ENCODE peak calls at places on chromosomes 16 and 17, in six cellular contexts. One of them, this sample, is unnamed.
A peak's percentile ranks its signal among the peaks of the same experiment; 100 is the strongest.

GRCh38 chr16:49493836-49494235 is 120.2 kb downstream of the C16orf78 start:
- DNase-seq in trophoblast cell: no peak
- DNase-seq in H9: no peak
- DNase-seq in mesenchymal stem cell: no peak
- DNase-seq in H1: no peak
- DNase-seq in neuronal stem cell: no peak
- DNase-seq in this sample: no peak

GRCh38 chr16:30357715-30358576 is 2.8 kb upstream of the CD2BP2 start:
- DNase-seq in mesenchymal stem cell: no peak
- DNase-seq in H1: no peak
- DNase-seq in H9: no peak
- DNase-seq in neuronal stem cell: no peak
- DNase-seq in trophoblast cell: no peak
- DNase-seq in this sample: no peak

GRCh38 chr16:35152067-35152627 is 1692.7 kb downstream of the TP53TG3F start:
- DNase-seq in H9: no peak
- DNase-seq in neuronal stem cell: no peak
- DNase-seq in trophoblast cell: no peak
- DNase-seq in mesenchymal stem cell: no peak
- DNase-seq in H1: no peak
- DNase-seq in this sample: no peak

GRCh38 chr16:83162791-83163190 is 536.0 kb downstream of the CDH13 start:
- DNase-seq in mesenchymal stem cell: no peak
- DNase-seq in trophoblast cell: no peak
- DNase-seq in H1: no peak
- DNase-seq in neuronal stem cell: no peak
- DNase-seq in H9: no peak
- DNase-seq in this sample: no peak

GRCh38 chr16:89170346-89171215 is 967 bp upstream of the CDH15 start:
- DNase-seq in trophoblast cell: no peak
- DNase-seq in H9: peak; percentile 91
- DNase-seq in neuronal stem cell: no peak
- DNase-seq in mesenchymal stem cell: no peak
- DNase-seq in H1: peak; percentile 89
- DNase-seq in this sample: no peak

GRCh38 chr16:19288872-19289799 is 3.6 kb downstream of the CLEC19A start:
- DNase-seq in trophoblast cell: no peak
- DNase-seq in mesenchymal stem cell: no peak
- DNase-seq in neuronal stem cell: no peak
- DNase-seq in H1: no peak
- DNase-seq in H9: no peak
- DNase-seq in this sample: no peak

GRCh38 chr16:11681526-11681925 is 13.3 kb downstream of the SNN start:
- DNase-seq in neuronal stem cell: no peak
- DNase-seq in H9: no peak
- DNase-seq in H1: no peak
- DNase-seq in mesenchymal stem cell: no peak
- DNase-seq in trophoblast cell: no peak
- DNase-seq in this sample: no peak

GRCh38 chr17:80639658-80640057 is 95.0 kb downstream of the RPTOR start:
- DNase-seq in neuronal stem cell: no peak
- DNase-seq in H9: no peak
- DNase-seq in H1: no peak
- DNase-seq in mesenchymal stem cell: no peak
- DNase-seq in trophoblast cell: no peak
- DNase-seq in this sample: no peak

GRCh38 chr16:88358033-88358481 is 24.7 kb upstream of the ZNF469 start:
- DNase-seq in trophoblast cell: no peak
- DNase-seq in H1: no peak
- DNase-seq in neuronal stem cell: no peak
- DNase-seq in H9: no peak
- DNase-seq in mesenchymal stem cell: no peak
- DNase-seq in this sample: no peak

GRCh38 chr17:18008496-18009268 is 30.3 kb downstream of the ATPAF2 start:
- DNase-seq in trophoblast cell: peak; percentile 59
- DNase-seq in H1: no peak
- DNase-seq in H9: no peak
- DNase-seq in neuronal stem cell: no peak
- DNase-seq in mesenchymal stem cell: peak; percentile 14
- DNase-seq in this sample: peak; percentile 72

GRCh38 chr16:48447940-48448536 is 62.8 kb upstream of the SIAH1 start:
- DNase-seq in neuronal stem cell: no peak
- DNase-seq in trophoblast cell: no peak
- DNase-seq in mesenchymal stem cell: no peak
- DNase-seq in H1: no peak
- DNase-seq in H9: no peak
- DNase-seq in this sample: no peak
- H4K91ac ChIP-seq in neuronal stem cell: no peak overlapping the region
- H4K91ac ChIP-seq in trophoblast cell: no peak overlapping the region
- H4K91ac ChIP-seq in mesenchymal stem cell: no peak overlapping the region
- H4K91ac ChIP-seq in H1: peak overlapping the region; percentile 6
- H4K91ac ChIP-seq in H9: no peak overlapping the region
- H4K91ac ChIP-seq in this sample: no peak overlapping the region

DNA sequence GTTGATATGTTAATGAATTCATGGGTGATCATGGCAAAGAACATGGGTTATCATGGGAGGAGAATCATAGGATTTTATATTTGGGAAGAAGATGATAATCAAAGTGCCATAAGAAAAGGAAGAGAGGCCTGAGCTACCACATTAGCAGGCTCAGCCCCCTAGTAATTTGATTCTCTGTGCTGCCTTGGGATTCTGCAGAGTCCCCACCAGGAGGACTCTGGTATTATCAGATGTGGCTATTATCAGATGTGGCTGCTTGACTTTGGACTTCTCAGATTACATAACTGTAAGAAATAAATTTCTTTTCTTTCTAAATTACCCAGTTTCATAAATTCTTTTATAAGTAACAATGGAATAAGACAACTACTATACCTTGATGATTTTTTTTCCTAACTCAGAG is 137.6 kb downstream of the ITFG1 start:
- DNase-seq in H9: no peak
- DNase-seq in neuronal stem cell: no peak
- DNase-seq in H1: no peak
- DNase-seq in mesenchymal stem cell: no peak
- DNase-seq in trophoblast cell: no peak
- DNase-seq in this sample: no peak
- H3K4me1 ChIP-seq in H9: no peaks in the 10 kb centered on the region
- H3K4me1 ChIP-seq in neuronal stem cell: no peaks in the 10 kb centered on the region
- H3K4me1 ChIP-seq in H1: no peaks in the 10 kb centered on the region
- H3K4me1 ChIP-seq in mesenchymal stem cell: no peaks in the 10 kb centered on the region
- H3K4me1 ChIP-seq in trophoblast cell: no peaks in the 10 kb centered on the region
- H3K4me1 ChIP-seq in this sample: no peaks in the 10 kb centered on the region

GRCh38 chr17:10336393-10336792 is 36.4 kb downstream of the MYH13 start:
- DNase-seq in neuronal stem cell: no peak
- DNase-seq in H1: peak; percentile 46
- DNase-seq in mesenchymal stem cell: no peak
- DNase-seq in trophoblast cell: no peak
- DNase-seq in H9: peak; percentile 71
- DNase-seq in this sample: no peak

GRCh38 chr17:10337976-10338375 is 34.8 kb downstream of the MYH13 start:
- DNase-seq in H9: no peak
- DNase-seq in H1: no peak
- DNase-seq in mesenchymal stem cell: peak; percentile 89
- DNase-seq in neuronal stem cell: no peak
- DNase-seq in trophoblast cell: peak; percentile 40
- DNase-seq in this sample: peak; percentile 83

GRCh38 chr17:10337136-10337535 is 35.7 kb downstream of the MYH13 start:
- DNase-seq in mesenchymal stem cell: peak; percentile 21
- DNase-seq in H1: no peak
- DNase-seq in H9: no peak
- DNase-seq in trophoblast cell: no peak
- DNase-seq in neuronal stem cell: no peak
- DNase-seq in this sample: peak; percentile 17
- H4K91ac ChIP-seq in mesenchymal stem cell: no peak overlapping the region
- H4K91ac ChIP-seq in H1: no peak overlapping the region
- H4K91ac ChIP-seq in H9: no peak overlapping the region
- H4K91ac ChIP-seq in trophoblast cell: no peak overlapping the region
- H4K91ac ChIP-seq in neuronal stem cell: no peak overlapping the region
- H4K91ac ChIP-seq in this sample: no peak overlapping the region

GRCh38 chr17:39665642-39666221 is 583 bp downstream of the TCAP start:
- DNase-seq in H9: peak; percentile 64
- DNase-seq in trophoblast cell: peak; percentile 10
- DNase-seq in mesenchymal stem cell: no peak
- DNase-seq in H1: no peak
- DNase-seq in neuronal stem cell: no peak
- DNase-seq in this sample: no peak
- H3K4me1 ChIP-seq in H9: peaks cover 6% of the 10 kb centered on the region
- H3K4me1 ChIP-seq in trophoblast cell: peaks cover 11% of the 10 kb centered on the region
- H3K4me1 ChIP-seq in mesenchymal stem cell: peaks cover 79% of the 10 kb centered on the region
- H3K4me1 ChIP-seq in H1: peaks cover 40% of the 10 kb centered on the region
- H3K4me1 ChIP-seq in neuronal stem cell: peaks cover 8% of the 10 kb centered on the region
- H3K4me1 ChIP-seq in this sample: peaks cover 7% of the 10 kb centered on the region

This sample was measured in IMR-90.